ENCODE peak calls at places on chromosomes 13 and 19, in seven cellular contexts. X, K, M, C, G, J and W are unnamed samples.

GRCh38 chr13:52925221-52925620 is 76.8 kb upstream of the PCDH8 start:
- DNase-seq in X (no peak), K (no peak), M (no peak), C (no peak), G (no peak), J (no peak), W (no peak)

GRCh38 chr13:60679928-60680693 is 283.1 kb downstream of the TDRD3 start:
- DNase-seq in X (no peak), K (peak), M (no peak), C (peak), G (no peak), J (no peak), W (no peak)

GRCh38 chr13:75419656-75420055 is 62.3 kb downstream of the TBC1D4 start:
- DNase-seq in X (no peak), K (no peak), M (no peak), C (no peak), G (no peak), J (no peak), W (no peak)

GRCh38 chr13:40974460-40975407 is 44.4 kb downstream of the ELF1 start:
- DNase-seq in X (peak), K (peak), M (peak), C (peak), G (no peak), J (no peak), W (peak)

GRCh38 chr13:29917573-29918091 is 67.2 kb upstream of the UBL3 start:
- DNase-seq in X (peak), K (no peak), M (no peak), C (no peak), G (no peak), J (no peak), W (peak)

GRCh38 chr19:4977299-4978174 is 8.6 kb downstream of the KDM4B start:
- DNase-seq in X (peak), K (no peak), M (no peak), C (peak), G (peak), J (no peak), W (peak)

GRCh38 chr19:8342684-8343482 is at the start of gene KANK3:
- DNase-seq in X (peak), K (peak), M (peak), C (peak), G (peak), J (peak), W (peak)

GRCh38 chr13:109764045-109764444 is 22.3 kb downstream of the IRS2 start:
- DNase-seq in X (no peak), K (no peak), M (no peak), C (peak), G (peak), J (no peak), W (no peak)

GRCh38 chr13:112781287-112781686 is 91.4 kb downstream of the ATP11A start:
- DNase-seq in X (no peak), K (no peak), M (no peak), C (no peak), G (no peak), J (peak), W (no peak)

DNA sequence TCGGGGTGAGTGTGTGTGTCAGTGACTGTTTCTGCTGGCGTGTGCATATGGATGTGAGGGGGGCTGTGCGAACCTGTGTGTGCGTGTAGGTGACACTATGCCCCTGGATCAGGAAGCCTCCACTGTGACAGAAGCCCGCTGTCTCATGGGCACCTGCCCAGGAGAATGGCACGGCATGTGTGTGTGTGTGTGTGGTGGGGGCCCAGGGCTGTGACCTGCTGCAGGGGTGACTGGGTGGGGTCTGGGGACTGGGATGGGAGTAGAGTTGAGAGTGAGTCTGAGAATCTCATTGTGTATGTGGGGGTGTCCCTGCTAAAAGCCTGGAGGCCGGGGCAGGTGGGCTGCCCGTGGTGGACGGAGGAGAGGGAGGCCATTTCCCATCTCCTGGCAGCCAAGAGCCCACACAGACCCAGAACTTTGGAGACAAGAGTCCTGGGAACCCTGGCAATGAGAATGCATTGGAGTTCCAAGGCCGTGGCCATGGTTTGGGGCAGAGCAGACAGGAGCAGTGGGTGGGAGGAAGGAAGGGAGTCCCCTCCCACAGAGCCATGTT is 6.4 kb upstream of the TPM4 start:
- DNase-seq in X (no peak), K (no peak), M (no peak), C (no peak), G (no peak), J (no peak), W (no peak)
- H4K8ac ChIP-seq in X (peak), K (no peak), M (no peak), C (no peak), G (no peak), J (no peak), W (no peak)

GRCh38 chr19:2796659-2797266 is 11.5 kb downstream of the THOP1 start:
- DNase-seq in X (no peak), K (no peak), M (no peak), C (no peak), G (no peak), J (no peak), W (no peak)
- H4K8ac ChIP-seq in X (no peak), K (no peak), M (no peak), C (no peak), G (no peak), J (no peak), W (no peak)

GRCh38 chr13:99133848-99134247 is 66.8 kb upstream of the UBAC2 start:
- DNase-seq in X (no peak), K (no peak), M (no peak), C (no peak), G (no peak), J (no peak), W (no peak)

GRCh38 chr13:99132295-99132835 is 68.3 kb upstream of the UBAC2 start:
- DNase-seq in X (no peak), K (no peak), M (no peak), C (no peak), G (no peak), J (no peak), W (no peak)

GRCh38 chr13:99136427-99136954 is 64.2 kb upstream of the UBAC2 start:
- DNase-seq in X (no peak), K (no peak), M (no peak), C (no peak), G (no peak), J (no peak), W (no peak)

GRCh38 chr13:99133230-99133629 is 67.4 kb upstream of the UBAC2 start:
- DNase-seq in X (no peak), K (no peak), M (no peak), C (no peak), G (no peak), J (no peak), W (no peak)

DNA sequence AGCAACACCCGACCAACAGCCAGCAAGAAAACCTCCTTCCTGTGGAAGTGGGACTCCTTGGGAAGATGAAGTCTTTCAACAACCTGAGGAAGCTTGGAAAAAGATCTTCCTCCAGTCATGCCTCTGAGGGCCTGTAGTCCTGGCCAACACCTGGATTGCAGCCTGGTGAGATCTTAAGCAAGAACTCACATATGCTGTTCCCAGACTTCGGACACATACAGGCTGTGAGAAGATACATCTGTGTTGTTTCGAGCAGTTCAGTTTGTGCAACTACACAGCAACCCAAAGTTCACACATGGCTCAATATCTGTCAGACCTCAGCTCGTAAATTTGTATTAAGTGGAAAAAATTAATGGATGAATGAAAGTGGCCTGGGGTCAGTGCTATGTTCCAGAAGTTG is 65.1 kb upstream of the UBAC2 start:
- DNase-seq in X (no peak), K (no peak), M (no peak), C (no peak), G (no peak), J (no peak), W (no peak)
- H4K8ac ChIP-seq in X (no peak), K (no peak), M (no peak), C (no peak), G (no peak), J (no peak), W (no peak)

GRCh38 chr19:29745253-29745652 is 30.2 kb upstream of the C19orf12 start:
- DNase-seq in X (no peak), K (peak), M (no peak), C (peak), G (no peak), J (peak), W (no peak)
- H4K8ac ChIP-seq in X (no peak), K (no peak), M (no peak), C (no peak), G (no peak), J (no peak), W (no peak)